ENCODE peak calls at places on chromosome 13, in four cellular contexts. X is effector memory CD4-positive, alpha-beta T cell; G is breast epithelium; T is body of pancreas. A is an unnamed sample. For H3K9me3, the result is how much of the 10 kb centered on the place peaks cover.

GRCh38 chr13:111216166-111216960 is 101.3 kb downstream of the ARHGEF7 start:
- DNase-seq in X (no peak), G (no peak), T (peak), A (peak)

GRCh38 chr13:42405665-42406390 is 133.9 kb downstream of the AKAP11 start:
- DNase-seq in G (no peak), T (no peak), X (peak), A (no peak)

GRCh38 chr13:111488466-111489132 is 168.2 kb downstream of the TEX29 start:
- DNase-seq in X (no peak), T (no peak), G (peak), A (no peak)

GRCh38 chr13:108919036-108919907 is 289.9 kb downstream of the MYO16 start:
- DNase-seq in X (no peak), G (no peak), T (no peak), A (peak)

GRCh38 chr13:43368003-43368402 is 344.6 kb downstream of the DNAJC15 start:
- DNase-seq in T (no peak), G (no peak), X (no peak), A (peak)

GRCh38 chr13:102012299-102013293 is 389.3 kb downstream of the FGF14 start:
- DNase-seq in G (no peak), X (no peak), T (no peak), A (no peak)

GRCh38 chr13:39483326-39483725 is 119.7 kb downstream of the LHFPL6 start:
- DNase-seq in T (no peak), G (no peak), X (no peak), A (no peak)

GRCh38 chr13:45047394-45048328 is 58.3 kb downstream of the GPALPP1 start:
- DNase-seq in T (peak), G (peak), X (peak), A (peak)

GRCh38 chr13:19156013-19156825 is 25.4 kb downstream of the TUBA3C start:
- DNase-seq in T (no peak), X (no peak), G (no peak), A (no peak)

GRCh38 chr13:97962887-97963286 is 9.4 kb downstream of the IPO5 start:
- DNase-seq in X (no peak), G (no peak), T (no peak), A (no peak)

GRCh38 chr13:97971519-97971918 is 18.0 kb downstream of the IPO5 start:
- DNase-seq in X (no peak), T (no peak), G (no peak), A (no peak)

GRCh38 chr13:97967226-97967625 is 13.8 kb downstream of the IPO5 start:
- DNase-seq in X (no peak), G (no peak), T (no peak), A (no peak)

DNA sequence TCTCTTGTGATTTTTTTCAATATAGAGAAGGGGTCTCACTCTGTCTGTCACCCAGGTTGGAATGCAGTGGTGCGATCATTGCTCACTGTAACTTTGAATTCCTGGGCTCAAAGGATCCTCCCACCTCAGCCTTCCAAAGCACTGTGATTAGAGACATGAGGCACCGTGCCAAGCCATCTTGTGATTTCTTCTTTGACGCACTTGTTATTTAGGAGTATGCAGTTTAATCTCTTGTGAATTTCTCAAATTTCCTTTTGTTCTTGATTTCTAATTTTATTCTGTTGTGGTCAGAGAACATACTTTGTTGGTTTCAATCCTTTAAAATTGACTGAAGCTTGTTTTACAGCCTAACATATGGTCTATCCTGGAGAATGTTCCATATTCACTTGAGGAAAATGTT is 14.5 kb downstream of the IPO5 start:
- DNase-seq in X (no peak), G (no peak), T (no peak), A (no peak)
- H3K9me3 ChIP-seq in X (under half), G (under half), T (under half), A (under half)

GRCh38 chr13:74136089-74136658 is 2.0 kb upstream of the KLF12 start:
- DNase-seq in X (peak), T (no peak), G (peak), A (peak)
- H3K4me3 ChIP-seq in X (peak), T (no peak), G (peak), A (peak)

GRCh38 chr13:84200971-84201370 is 318.7 kb upstream of the SLITRK1 start:
- DNase-seq in T (no peak), G (no peak), X (no peak), A (no peak)
- H3K9me3 ChIP-seq in T (under half), G (under half), X (under half), A (under half)

DNA sequence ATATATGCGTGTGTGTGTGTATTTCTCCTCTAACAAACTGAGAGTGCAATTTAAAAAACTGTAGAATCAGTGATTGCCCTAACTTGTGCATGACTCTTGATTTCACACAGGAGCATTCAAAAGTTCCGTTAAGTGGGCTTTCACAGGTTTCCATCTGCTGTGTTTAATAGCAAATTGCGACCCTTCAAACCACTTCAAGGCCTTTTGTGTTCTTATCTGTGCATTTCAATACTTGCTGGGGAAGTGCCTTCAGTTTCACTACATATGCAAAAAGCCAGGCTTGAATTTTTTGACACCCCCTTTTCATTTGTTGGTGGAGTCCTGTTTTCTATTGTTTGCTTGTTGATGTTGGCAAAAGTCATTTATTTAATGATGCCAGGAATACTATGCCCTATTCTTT is 158.0 kb downstream of the TM9SF2 start:
- DNase-seq in T (no peak), G (no peak), X (no peak), A (no peak)
- H3K4me3 ChIP-seq in T (no peak), G (no peak), X (no peak), A (no peak)

GRCh38 chr13:94705081-94705751 is 7.1 kb downstream of the SOX21 start:
- DNase-seq in G (no peak), X (no peak), T (no peak), A (no peak)
- H3K9me3 ChIP-seq in G (under half), X (under half), T (under half), A (under half)

GRCh38 chr13:94233401-94233800 is 246.1 kb downstream of the DCT start:
- DNase-seq in G (no peak), T (no peak), X (no peak), A (peak)

GRCh38 chr13:94232956-94233355 is 246.5 kb downstream of the DCT start:
- DNase-seq in T (no peak), X (no peak), G (no peak), A (no peak)

GRCh38 chr13:94234766-94235165 is 244.7 kb downstream of the DCT start:
- DNase-seq in T (no peak), G (no peak), X (no peak), A (no peak)

GRCh38 chr13:94233831-94234230 is 245.7 kb downstream of the DCT start:
- DNase-seq in X (no peak), G (no peak), T (no peak), A (no peak)

GRCh38 chr13:94232161-94232560 is 247.3 kb downstream of the DCT start:
- DNase-seq in X (no peak), T (no peak), G (no peak), A (no peak)
- H3K4me3 ChIP-seq in X (no peak), T (no peak), G (no peak), A (no peak)

GRCh38 chr13:21894091-21894490 is 223.2 kb downstream of the FGF9 start:
- DNase-seq in X (no peak), G (no peak), T (no peak), A (no peak)
- H3K9me3 ChIP-seq in X (under half), G (under half), T (under half), A (under half)

DNA sequence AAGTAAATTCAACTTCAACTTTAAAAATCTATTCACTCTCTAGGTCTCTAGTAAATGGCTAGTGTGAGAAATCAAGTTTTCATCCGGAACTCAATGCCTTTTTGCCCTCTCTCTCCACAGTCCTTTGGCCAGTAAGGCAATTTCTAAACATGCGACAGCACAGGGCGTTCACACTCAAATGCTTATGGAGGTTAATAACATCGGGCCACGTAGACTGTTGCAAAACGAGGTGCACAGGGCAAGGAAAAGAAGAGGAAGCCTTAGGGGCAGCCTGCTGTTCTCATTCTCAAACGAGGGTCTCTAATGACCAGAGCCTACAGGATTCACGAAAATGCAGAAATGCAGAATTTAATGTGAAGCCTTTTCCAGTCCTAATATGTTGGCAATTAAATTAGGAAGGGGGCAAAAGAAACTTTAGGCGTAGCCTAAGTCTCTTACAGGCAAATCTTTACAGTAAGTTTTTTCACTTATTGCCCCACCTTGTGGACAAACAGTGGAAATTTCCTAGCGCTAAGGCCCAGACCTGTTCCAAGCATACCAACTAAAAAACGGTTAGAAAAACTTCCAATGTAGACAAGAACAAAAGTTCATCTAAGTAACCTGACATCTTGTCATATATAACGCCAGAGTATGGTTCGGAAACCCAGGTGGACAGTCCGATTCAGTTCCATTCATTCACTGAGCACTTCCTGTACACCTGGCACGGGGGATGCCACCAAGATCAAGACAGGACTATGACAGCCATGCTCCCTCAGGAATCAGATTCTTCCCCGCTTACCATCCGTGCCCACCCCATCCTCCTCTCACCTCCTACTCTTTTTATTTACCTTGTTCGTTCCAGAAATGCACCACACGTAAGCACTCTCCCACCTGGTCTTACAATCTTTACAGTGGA is 5.1 kb downstream of the ZAR1L start:
- DNase-seq in G (no peak), T (no peak), X (no peak), A (peak)
- H3K4me3 ChIP-seq in G (peak), T (no peak), X (no peak), A (peak)

DNA sequence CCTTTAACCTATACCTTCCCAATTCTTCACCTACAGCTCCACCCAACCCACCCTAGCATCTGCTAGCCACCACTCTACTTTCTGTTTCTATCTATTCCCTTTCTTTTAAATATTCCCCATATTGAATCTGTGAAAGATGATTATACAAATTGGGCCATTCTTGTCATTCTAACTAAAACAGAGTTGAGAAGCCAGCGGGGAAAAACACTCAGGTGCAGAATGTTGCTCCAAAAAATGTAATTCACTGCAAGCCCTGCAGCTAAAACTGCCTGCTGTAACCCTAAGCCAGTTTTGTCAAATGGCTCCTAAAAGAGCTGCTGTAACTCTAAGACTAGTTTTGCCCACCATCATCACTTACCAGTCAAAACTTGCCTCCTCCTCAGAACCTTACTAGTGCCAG is 1468.6 kb upstream of the MIR17HG start:
- DNase-seq in G (no peak), X (no peak), T (no peak), A (no peak)
- H3K9me3 ChIP-seq in G (under half), X (under half), T (under half), A (under half)